ENCODE peak calls at places on chromosomes 13 and 19, in four cellular contexts. L, V, W and G are unnamed samples.

GRCh38 chr13:98175823-98176222 is 1.2 kb downstream of the RNF113B start:
- DNase-seq in W (no peak), L (no peak), V (no peak), G (no peak)

GRCh38 chr13:111265701-111266035 is 54.8 kb upstream of the TEX29 start:
- DNase-seq in W (no peak), V (no peak), L (no peak), G (no peak)

GRCh38 chr13:22031702-22032286 is 360.9 kb downstream of the FGF9 start:
- DNase-seq in V (no peak), L (no peak), W (no peak), G (no peak)

GRCh38 chr19:2702170-2703076 is at the start of gene GNG7:
- DNase-seq in V (no peak), L (peak), W (peak), G (peak)

GRCh38 chr13:41649659-41650058 is 192.3 kb downstream of the RGCC start:
- DNase-seq in V (no peak), W (peak), L (peak), G (peak)

GRCh38 chr13:44229371-44230030 is 144.1 kb upstream of the SERP2 start:
- DNase-seq in W (no peak), L (no peak), V (no peak), G (no peak)

GRCh38 chr19:12997225-12997966 is 2.1 kb downstream of the NFIX start:
- DNase-seq in W (no peak), L (no peak), V (no peak), G (no peak)

GRCh38 chr19:35120898-35121297 is 5.3 kb downstream of the FXYD3 start:
- DNase-seq in W (no peak), L (no peak), V (no peak), G (no peak)

GRCh38 chr13:76968041-76968440 is 19.7 kb downstream of the ACOD1 start:
- DNase-seq in L (no peak), V (no peak), W (no peak), G (no peak)

GRCh38 chr19:37654833-37655688 is at the start of gene ZFP30:
- DNase-seq in V (peak), L (peak), W (peak), G (peak)

GRCh38 chr19:10726268-10726667 is 8.4 kb downstream of the DNM2 start:
- DNase-seq in L (no peak), W (no peak), V (no peak), G (no peak)

GRCh38 chr19:54439174-54439851 is 9.7 kb upstream of the LENG8 start:
- DNase-seq in W (no peak), V (no peak), L (peak), G (peak)

GRCh38 chr19:34241513-34242337 is 12.6 kb upstream of the GARRE1 start:
- DNase-seq in W (no peak), V (no peak), L (peak), G (peak)

GRCh38 chr19:54207908-54208783 is 7.5 kb downstream of the RPS9 start:
- DNase-seq in V (peak), W (peak), L (peak), G (no peak)

GRCh38 chr13:43140985-43141384 is 117.6 kb downstream of the DNAJC15 start:
- DNase-seq in L (no peak), V (no peak), W (no peak), G (no peak)

GRCh38 chr19:35462476-35462953 is 14.5 kb downstream of the FFAR2 start:
- DNase-seq in W (no peak), L (no peak), V (peak), G (no peak)

GRCh38 chr19:10766681-10767201 is 48.9 kb downstream of the DNM2 start:
- DNase-seq in W (no peak), L (no peak), V (no peak), G (no peak)

GRCh38 chr19:49929611-49930482 is 543 bp upstream of the NUP62 start:
- DNase-seq in W (peak), L (peak), V (peak), G (peak)

GRCh38 chr19:55486971-55487883 is 1.0 kb upstream of the SSC5D start:
- DNase-seq in W (peak), V (no peak), L (peak), G (no peak)

GRCh38 chr19:23273594-23274412 is 23.6 kb upstream of the ZNF724 start:
- DNase-seq in V (peak), W (peak), L (peak), G (peak)

GRCh38 chr13:49938921-49939320 is 2.8 kb upstream of the SPRYD7 start:
- DNase-seq in L (peak), V (no peak), W (no peak), G (no peak)

GRCh38 chr13:42762917-42763316 is 18.5 kb upstream of the FAM216B start:
- DNase-seq in V (no peak), L (no peak), W (no peak), G (no peak)

GRCh38 chr13:101144808-101145419 is 271.4 kb downstream of the NALCN start:
- DNase-seq in W (peak), V (peak), L (peak), G (no peak)

GRCh38 chr13:42894765-42895181 is 97.3 kb downstream of the EPSTI1 start:
- DNase-seq in V (no peak), W (no peak), L (no peak), G (no peak)

GRCh38 chr19:5292453-5292842 is 48.2 kb downstream of the PTPRS start:
- DNase-seq in W (no peak), V (no peak), L (no peak), G (peak)

GRCh38 chr13:35378939-35379338 is 97.5 kb downstream of the MAB21L1 start:
- DNase-seq in V (no peak), W (no peak), L (no peak), G (no peak)

GRCh38 chr13:113083402-113084061 is 22.1 kb upstream of the F7 start:
- DNase-seq in V (no peak), L (no peak), W (no peak), G (no peak)

GRCh38 chr19:2659856-2660432 is 42.5 kb downstream of the GNG7 start:
- DNase-seq in V (no peak), L (no peak), W (no peak), G (no peak)

GRCh38 chr19:42412661-42413076 is 14.5 kb downstream of the LIPE start:
- DNase-seq in V (no peak), W (no peak), L (no peak), G (no peak)

GRCh38 chr19:49205114-49205513 is 47.5 kb downstream of the TRPM4 start:
- DNase-seq in L (no peak), W (peak), V (no peak), G (no peak)

GRCh38 chr13:45604892-45605291 is 10.6 kb downstream of the ERICH6B start:
- DNase-seq in V (no peak), W (peak), L (no peak), G (no peak)

GRCh38 chr13:99374994-99375805 is 68.0 kb upstream of the GPR183 start:
- DNase-seq in V (no peak), W (no peak), L (no peak), G (no peak)

DNA sequence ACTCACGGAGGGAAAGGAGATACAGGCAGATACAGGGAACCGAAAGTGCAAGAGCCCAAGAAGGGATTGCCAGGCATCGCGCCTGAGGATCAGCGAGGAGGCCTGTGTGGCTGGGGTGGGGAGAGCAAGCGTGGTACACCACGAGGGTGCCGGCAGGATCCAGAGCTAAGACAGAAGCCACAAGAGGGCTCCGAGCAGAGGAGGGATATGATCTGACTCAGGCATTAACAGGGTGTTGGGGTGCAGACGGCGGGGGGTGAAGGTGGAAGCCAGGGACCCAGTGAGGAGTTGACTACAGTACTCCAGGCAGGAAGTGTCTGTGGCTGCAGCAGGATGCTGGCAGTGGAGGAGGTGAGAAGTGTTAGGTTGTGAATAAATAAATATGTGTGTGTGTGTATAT is 5.4 kb upstream of the PPP1R37 start:
- DNase-seq in L (no peak), W (no peak), V (no peak), G (no peak)
- TF ChIP-seq BHLHE40 in L (no peak), W (no peak), V (no peak), G (no peak)

GRCh38 chr19:45130236-45130635 is 30.5 kb downstream of the NKPD1 start:
- DNase-seq in V (no peak), L (peak), W (no peak), G (no peak)

GRCh38 chr19:45128806-45129205 is 32.0 kb downstream of the NKPD1 start:
- DNase-seq in V (no peak), W (no peak), L (no peak), G (no peak)

GRCh38 chr19:45128109-45128508 is 32.7 kb downstream of the NKPD1 start:
- DNase-seq in V (no peak), L (no peak), W (no peak), G (no peak)

GRCh38 chr19:45133661-45134060 is 27.1 kb downstream of the NKPD1 start:
- DNase-seq in W (no peak), V (no peak), L (no peak), G (no peak)

GRCh38 chr19:45130888-45131615 is 29.7 kb downstream of the NKPD1 start:
- DNase-seq in L (peak), W (no peak), V (no peak), G (no peak)
- TF ChIP-seq SP1 in L (no peak), W (no peak), V (no peak), G (no peak)

GRCh38 chr19:1125601-1126533 is 22.1 kb downstream of the GPX4 start:
- DNase-seq in W (no peak), V (no peak), L (no peak), G (no peak)
- TF ChIP-seq BHLHE40 in W (no peak), V (no peak), L (no peak), G (no peak)

GRCh38 chr13:105278797-105279425 is 1256.6 kb downstream of the EFNB2 start:
- DNase-seq in V (no peak), W (no peak), L (no peak), G (no peak)
- TF ChIP-seq SP1 in V (no peak), W (no peak), L (no peak), G (no peak)

GRCh38 chr19:18470153-18470552 is 32.2 kb upstream of the ISYNA1 start:
- DNase-seq in V (no peak), L (peak), W (peak), G (peak)
- TF ChIP-seq BHLHE40 in V (no peak), L (no peak), W (no peak), G (no peak)